ENCODE peak calls at places on chromosome 9, in six cellular contexts. One of them, this sample, is unnamed.

GRCh38 chr9:16824545-16825041 is 45.9 kb downstream of the BNC2 start:
- DNase-seq in NAMALWA: no peak
- DNase-seq in EH: peak
- DNase-seq in psoas muscle: no peak
- DNase-seq in head of caudate nucleus: no peak
- DNase-seq in fibroblast of the aortic adventitia: peak
- DNase-seq in this sample: no peak

GRCh38 chr9:129178983-129179382 is 922 bp upstream of the IER5L start:
- DNase-seq in fibroblast of the aortic adventitia: no peak
- DNase-seq in psoas muscle: no peak
- DNase-seq in EH: no peak
- DNase-seq in NAMALWA: no peak
- DNase-seq in head of caudate nucleus: no peak
- DNase-seq in this sample: no peak

GRCh38 chr9:118929317-118929716 is 439.9 kb downstream of the BRINP1 start:
- DNase-seq in EH: peak
- DNase-seq in head of caudate nucleus: no peak
- DNase-seq in NAMALWA: no peak
- DNase-seq in psoas muscle: no peak
- DNase-seq in fibroblast of the aortic adventitia: peak
- DNase-seq in this sample: no peak

GRCh38 chr9:107848598-107848997 is 359.0 kb upstream of the KLF4 start:
- DNase-seq in head of caudate nucleus: no peak
- DNase-seq in psoas muscle: no peak
- DNase-seq in fibroblast of the aortic adventitia: peak
- DNase-seq in EH: no peak
- DNase-seq in NAMALWA: no peak
- DNase-seq in this sample: no peak

GRCh38 chr9:4661165-4662095 is 664 bp upstream of the PLPP6 start:
- DNase-seq in psoas muscle: no peak
- DNase-seq in EH: peak
- DNase-seq in head of caudate nucleus: no peak
- DNase-seq in fibroblast of the aortic adventitia: peak
- DNase-seq in NAMALWA: no peak
- DNase-seq in this sample: no peak

GRCh38 chr9:20340161-20340861 is 282.0 kb downstream of the MLLT3 start:
- DNase-seq in head of caudate nucleus: no peak
- DNase-seq in EH: peak
- DNase-seq in NAMALWA: no peak
- DNase-seq in psoas muscle: no peak
- DNase-seq in fibroblast of the aortic adventitia: no peak
- DNase-seq in this sample: no peak

GRCh38 chr9:122346478-122347347 is 24.1 kb upstream of the PTGS1 start:
- DNase-seq in fibroblast of the aortic adventitia: no peak
- DNase-seq in NAMALWA: no peak
- DNase-seq in EH: peak
- DNase-seq in head of caudate nucleus: peak
- DNase-seq in psoas muscle: peak
- DNase-seq in this sample: peak

GRCh38 chr9:122168356-122168755 is 8.6 kb downstream of the MORN5 start:
- DNase-seq in NAMALWA: no peak
- DNase-seq in head of caudate nucleus: no peak
- DNase-seq in psoas muscle: no peak
- DNase-seq in EH: peak
- DNase-seq in fibroblast of the aortic adventitia: no peak
- DNase-seq in this sample: no peak

GRCh38 chr9:136728080-136728547 is 14.6 kb downstream of the LCN10 start:
- DNase-seq in EH: peak
- DNase-seq in NAMALWA: peak
- DNase-seq in fibroblast of the aortic adventitia: peak
- DNase-seq in psoas muscle: peak
- DNase-seq in head of caudate nucleus: peak
- DNase-seq in this sample: peak

GRCh38 chr9:27059907-27060306 is 49.1 kb upstream of the TEK start:
- DNase-seq in head of caudate nucleus: no peak
- DNase-seq in fibroblast of the aortic adventitia: peak
- DNase-seq in EH: no peak
- DNase-seq in psoas muscle: no peak
- DNase-seq in NAMALWA: no peak
- DNase-seq in this sample: no peak

GRCh38 chr9:108374606-108375005 is 481.2 kb downstream of the ACTL7B start:
- DNase-seq in NAMALWA: no peak
- DNase-seq in fibroblast of the aortic adventitia: peak
- DNase-seq in EH: peak
- DNase-seq in psoas muscle: no peak
- DNase-seq in head of caudate nucleus: no peak
- DNase-seq in this sample: no peak

GRCh38 chr9:105760053-105760452 is 65.7 kb downstream of the TMEM38B start:
- DNase-seq in EH: no peak
- DNase-seq in fibroblast of the aortic adventitia: peak
- DNase-seq in NAMALWA: no peak
- DNase-seq in psoas muscle: no peak
- DNase-seq in head of caudate nucleus: no peak
- DNase-seq in this sample: no peak

GRCh38 chr9:90256345-90256744 is 386.3 kb downstream of the DIRAS2 start:
- DNase-seq in psoas muscle: no peak
- DNase-seq in fibroblast of the aortic adventitia: no peak
- DNase-seq in head of caudate nucleus: no peak
- DNase-seq in NAMALWA: no peak
- DNase-seq in EH: no peak
- DNase-seq in this sample: no peak

GRCh38 chr9:20066120-20066519 is 277.3 kb upstream of the SLC24A2 start:
- DNase-seq in fibroblast of the aortic adventitia: no peak
- DNase-seq in EH: no peak
- DNase-seq in psoas muscle: no peak
- DNase-seq in NAMALWA: peak
- DNase-seq in head of caudate nucleus: no peak
- DNase-seq in this sample: no peak

GRCh38 chr9:115015018-115015635 is 84.7 kb upstream of the TNFSF8 start:
- DNase-seq in EH: peak
- DNase-seq in fibroblast of the aortic adventitia: peak
- DNase-seq in NAMALWA: peak
- DNase-seq in psoas muscle: no peak
- DNase-seq in head of caudate nucleus: peak
- DNase-seq in this sample: peak

GRCh38 chr9:115042781-115043509 is 75.0 kb downstream of the TNC start:
- DNase-seq in NAMALWA: no peak
- DNase-seq in EH: peak
- DNase-seq in psoas muscle: no peak
- DNase-seq in fibroblast of the aortic adventitia: peak
- DNase-seq in head of caudate nucleus: no peak
- DNase-seq in this sample: no peak

GRCh38 chr9:23123048-23123632 is 676.5 kb downstream of the DMRTA1 start:
- DNase-seq in NAMALWA: peak
- DNase-seq in fibroblast of the aortic adventitia: peak
- DNase-seq in EH: no peak
- DNase-seq in psoas muscle: no peak
- DNase-seq in head of caudate nucleus: peak
- DNase-seq in this sample: peak

GRCh38 chr9:131525643-131526565 is 5.2 kb downstream of the UCK1 start:
- DNase-seq in head of caudate nucleus: peak
- DNase-seq in psoas muscle: no peak
- DNase-seq in EH: no peak
- DNase-seq in NAMALWA: no peak
- DNase-seq in fibroblast of the aortic adventitia: no peak
- DNase-seq in this sample: peak

GRCh38 chr9:92146610-92147009 is 31.4 kb upstream of the SPTLC1 start:
- DNase-seq in psoas muscle: no peak
- DNase-seq in NAMALWA: no peak
- DNase-seq in EH: peak
- DNase-seq in head of caudate nucleus: no peak
- DNase-seq in fibroblast of the aortic adventitia: peak
- DNase-seq in this sample: no peak

GRCh38 chr9:22921742-22922141 is 475.1 kb downstream of the DMRTA1 start:
- DNase-seq in head of caudate nucleus: no peak
- DNase-seq in psoas muscle: no peak
- DNase-seq in fibroblast of the aortic adventitia: no peak
- DNase-seq in EH: no peak
- DNase-seq in NAMALWA: no peak
- DNase-seq in this sample: no peak

GRCh38 chr9:136089697-136090045 is 5.4 kb downstream of the NACC2 start:
- DNase-seq in fibroblast of the aortic adventitia: peak
- DNase-seq in psoas muscle: no peak
- DNase-seq in NAMALWA: peak
- DNase-seq in EH: peak
- DNase-seq in head of caudate nucleus: no peak
- DNase-seq in this sample: no peak

GRCh38 chr9:69768716-69769115 is 8.9 kb upstream of the PTAR1 start:
- DNase-seq in NAMALWA: no peak
- DNase-seq in head of caudate nucleus: no peak
- DNase-seq in psoas muscle: no peak
- DNase-seq in EH: peak
- DNase-seq in fibroblast of the aortic adventitia: peak
- DNase-seq in this sample: no peak

GRCh38 chr9:16899611-16900010 is 29.1 kb upstream of the BNC2 start:
- DNase-seq in head of caudate nucleus: no peak
- DNase-seq in psoas muscle: no peak
- DNase-seq in EH: peak
- DNase-seq in fibroblast of the aortic adventitia: no peak
- DNase-seq in NAMALWA: no peak
- DNase-seq in this sample: no peak

This sample was measured in frontal cortex.